ENCODE peak calls at places on chromosomes 6 and 20, in six cellular contexts. V is Peyer's patch, I is uterus, B is endodermal cell, N is transverse colon, O is stomach. C is an unnamed sample.

GRCh38 chr20:58760881-58761280 is 68.3 kb downstream of the NPEPL1 start:
- DNase-seq in V (no peak), I (no peak), B (peak; percentile 8), N (no peak), O (no peak), C (no peak)

GRCh38 chr20:52105573-52106422 is 85.8 kb downstream of the ZFP64 start:
- DNase-seq in V (no peak), I (no peak), B (peak; percentile 97), N (no peak), O (no peak), C (no peak)

GRCh38 chr6:157597461-157598312 is 216.7 kb downstream of the ZDHHC14 start:
- DNase-seq in V (peak; percentile 72), I (peak; percentile 55), B (peak; percentile 88), N (peak; percentile 61), O (peak; percentile 70), C (no peak)

GRCh38 chr20:53003420-53003819 is 31.3 kb downstream of the TSHZ2 start:
- DNase-seq in V (no peak), I (no peak), B (no peak), N (no peak), O (no peak), C (no peak)

GRCh38 chr6:128520436-128521301 is at the start of gene PTPRK:
- DNase-seq in V (peak; percentile 96), I (peak; percentile 93), B (peak; percentile 97), N (peak; percentile 94), O (peak; percentile 95), C (peak; percentile 72)

GRCh38 chr6:119349041-119349340 is 570 bp downstream of the MAN1A1 start:
- DNase-seq in V (no peak), I (no peak), B (peak; percentile 80), N (no peak), O (peak; percentile 26), C (no peak)

GRCh38 chr6:26311385-26312095 is 53.5 kb upstream of the BTN3A2 start:
- DNase-seq in V (no peak), I (peak; percentile 46), B (peak; percentile 82), N (peak; percentile 38), O (no peak), C (no peak)

GRCh38 chr6:28710466-28711191 is 184.9 kb downstream of the GPX5 start:
- DNase-seq in V (no peak), I (no peak), B (peak; percentile 89), N (no peak), O (no peak), C (no peak)

GRCh38 chr6:118319890-118320289 is 228.2 kb upstream of the PLN start:
- DNase-seq in V (no peak), I (no peak), B (no peak), N (no peak), O (no peak), C (no peak)

GRCh38 chr6:143176090-143177021 is 115.7 kb downstream of the AIG1 start:
- DNase-seq in V (no peak), I (no peak), B (peak; percentile 74), N (no peak), O (no peak), C (no peak)

GRCh38 chr6:74631558-74631957 is 574.3 kb downstream of the COL12A1 start:
- DNase-seq in V (no peak), I (no peak), B (no peak), N (no peak), O (no peak), C (no peak)

GRCh38 chr6:89999154-89999553 is 104.9 kb downstream of the GJA10 start:
- DNase-seq in V (peak; percentile 69), I (peak; percentile 51), B (no peak), N (peak; percentile 88), O (peak; percentile 63), C (no peak)

GRCh38 chr20:4064118-4064962 is 49.0 kb upstream of the RNF24 start:
- DNase-seq in V (peak; percentile 84), I (peak; percentile 93), B (peak; percentile 87), N (peak; percentile 87), O (peak; percentile 94), C (no peak)

GRCh38 chr20:61752576-61752975 is 313.1 kb downstream of the TAF4 start:
- DNase-seq in V (peak; percentile 11), I (no peak), B (no peak), N (no peak), O (no peak), C (no peak)

GRCh38 chr6:90385914-90386313 is 89.3 kb upstream of the BACH2 start:
- DNase-seq in V (no peak), I (no peak), B (peak; percentile 66), N (no peak), O (no peak), C (no peak)

GRCh38 chr20:34012330-34012729 is 18.6 kb downstream of the RALY start:
- DNase-seq in V (no peak), I (no peak), B (no peak), N (no peak), O (no peak), C (no peak)

GRCh38 chr6:25384967-25385366 is 105.8 kb downstream of the CARMIL1 start:
- DNase-seq in V (no peak), I (no peak), B (no peak), N (no peak), O (no peak), C (no peak)

GRCh38 chr6:143271024-143271423 is 179.5 kb downstream of the ADAT2 start:
- DNase-seq in V (no peak), I (no peak), B (no peak), N (no peak), O (no peak), C (no peak)

GRCh38 chr20:23823621-23824324 is 2.8 kb downstream of the CST2 start:
- DNase-seq in V (no peak), I (no peak), B (no peak), N (no peak), O (no peak), C (no peak)

GRCh38 chr6:61711849-61712248 is 574.2 kb downstream of the KHDRBS2 start:
- DNase-seq in V (no peak), I (no peak), B (peak; percentile 62), N (no peak), O (no peak), C (no peak)

GRCh38 chr6:9458424-9458823 is 956.5 kb downstream of the TFAP2A start:
- DNase-seq in V (no peak), I (no peak), B (no peak), N (no peak), O (no peak), C (no peak)

GRCh38 chr6:160030103-160030502 is 61.2 kb downstream of the IGF2R start:
- DNase-seq in V (no peak), I (peak; percentile 85), B (peak; percentile 50), N (peak; percentile 71), O (peak; percentile 62), C (no peak)

GRCh38 chr20:46089338-46090094 is at the start of gene NCOA5:
- DNase-seq in V (peak; percentile 97), I (peak; percentile 95), B (peak; percentile 98), N (peak; percentile 96), O (peak; percentile 95), C (peak; percentile 89)

GRCh38 chr20:46089076-46089337 is 755 bp downstream of the NCOA5 start:
- DNase-seq in V (no peak), I (no peak), B (no peak), N (no peak), O (no peak), C (no peak)

GRCh38 chr20:46090095-46090388 is 280 bp upstream of the NCOA5 start:
- DNase-seq in V (no peak), I (no peak), B (no peak), N (no peak), O (no peak), C (no peak)

GRCh38 chr20:46087161-46087560 is 2.6 kb downstream of the NCOA5 start:
- DNase-seq in V (no peak), I (no peak), B (no peak), N (no peak), O (no peak), C (no peak)

GRCh38 chr20:46088409-46089075 is 1.2 kb downstream of the NCOA5 start:
- DNase-seq in V (no peak), I (no peak), B (no peak), N (no peak), O (no peak), C (no peak)
- H3K4me1 ChIP-seq in V (no peaks in the 10 kb centered on the region), I (peaks cover 14% of the 10 kb centered on the region), B (peaks cover 6% of the 10 kb centered on the region), N (peaks cover 58% of the 10 kb centered on the region), O (peaks cover 54% of the 10 kb centered on the region), C (peaks cover 23% of the 10 kb centered on the region)

DNA sequence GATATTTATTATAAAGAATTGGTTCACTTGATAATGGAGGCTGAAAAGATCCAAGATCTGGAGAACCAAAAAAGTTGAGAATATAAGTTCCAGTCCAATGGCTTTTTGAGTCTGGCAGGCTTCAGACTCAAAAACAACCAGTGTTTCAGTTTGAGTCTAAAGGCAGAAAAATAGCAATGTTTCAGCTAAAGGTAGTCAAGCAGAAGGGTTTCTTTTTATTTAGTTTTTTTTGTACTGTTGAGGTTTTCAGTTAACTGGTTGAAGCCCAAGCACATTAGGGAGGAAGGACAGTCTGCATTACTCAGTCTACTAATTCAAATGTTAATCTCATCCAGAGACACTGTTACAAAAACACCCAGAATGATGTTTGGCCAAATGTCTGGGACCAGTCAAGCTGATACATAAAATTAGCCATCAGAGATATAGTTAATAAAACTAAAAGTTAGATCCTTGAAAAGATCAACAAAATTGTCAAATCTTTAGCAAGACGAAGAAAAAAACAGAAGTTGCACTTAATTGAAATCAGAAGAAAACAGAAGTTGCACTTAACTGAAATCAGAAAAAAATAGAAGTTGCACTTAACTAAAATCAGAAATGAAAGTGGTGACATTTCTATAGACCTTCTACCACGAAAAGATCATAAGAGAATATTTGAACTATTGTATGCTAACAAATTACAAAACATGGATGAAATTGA is 980.3 kb upstream of the FLRT3 start:
- DNase-seq in V (no peak), I (no peak), B (no peak), N (no peak), O (no peak), C (no peak)
- H3K9me3 ChIP-seq in V (no peaks in the 10 kb centered on the region), I (no peaks in the 10 kb centered on the region), B (no peaks in the 10 kb centered on the region), N (no peaks in the 10 kb centered on the region), O (no peaks in the 10 kb centered on the region), C (no peaks in the 10 kb centered on the region)

GRCh38 chr6:131795366-131795765 is 12.5 kb upstream of the ENPP1 start:
- DNase-seq in V (no peak), I (no peak), B (no peak), N (no peak), O (no peak), C (no peak)
- H3K4me3 ChIP-seq in V (no peak overlapping the region), I (no peak overlapping the region), B (no peak overlapping the region), N (no peak overlapping the region), O (no peak overlapping the region), C (no peak overlapping the region)

GRCh38 chr6:106105493-106105892 is 19.4 kb downstream of the PRDM1 start:
- DNase-seq in V (no peak), I (no peak), B (no peak), N (no peak), O (no peak), C (no peak)
- H3K4me1 ChIP-seq in V (no peaks in the 10 kb centered on the region), I (no peaks in the 10 kb centered on the region), B (peaks cover 8% of the 10 kb centered on the region), N (peaks cover 33% of the 10 kb centered on the region), O (peaks cover 14% of the 10 kb centered on the region), C (peaks cover 36% of the 10 kb centered on the region)

GRCh38 chr6:168715643-168716481 is 274.9 kb downstream of the SMOC2 start:
- DNase-seq in V (no peak), I (no peak), B (no peak), N (no peak), O (no peak), C (no peak)
- H3K9me3 ChIP-seq in V (no peaks in the 10 kb centered on the region), I (no peaks in the 10 kb centered on the region), B (peaks cover 10% of the 10 kb centered on the region), N (no peaks in the 10 kb centered on the region), O (no peaks in the 10 kb centered on the region), C (no peaks in the 10 kb centered on the region)